ENCODE peak calls at places on chromosomes 12 and 14, in five cellular contexts. U is K562, K is tibial nerve, L is A549, G is stomach. Z is an unnamed sample.

GRCh38 chr12:71639341-71639760 is 24.3 kb downstream of the ZFC3H1 start:
- DNase-seq in U (peak), K (no peak), L (peak), G (no peak), Z (no peak)

GRCh38 chr14:73567365-73567764 is 1.6 kb upstream of the ACOT2 start:
- DNase-seq in U (no peak), K (no peak), L (no peak), G (no peak), Z (no peak)

GRCh38 chr12:123142948-123143752 is 7.7 kb downstream of the PITPNM2 start:
- DNase-seq in U (peak), K (no peak), L (peak), G (no peak), Z (peak)

GRCh38 chr12:95674088-95674595 is 116.4 kb downstream of the NTN4 start:
- DNase-seq in U (no peak), K (no peak), L (no peak), G (no peak), Z (no peak)

GRCh38 chr12:54384591-54385041 is at the start of gene ZNF385A:
- DNase-seq in U (no peak), K (no peak), L (no peak), G (no peak), Z (no peak)

GRCh38 chr12:51972849-51973273 is 21.4 kb downstream of the ACVR1B start:
- DNase-seq in U (peak), K (peak), L (no peak), G (peak), Z (no peak)

GRCh38 chr14:91154851-91155625 is 41.2 kb downstream of the DGLUCY start:
- DNase-seq in U (peak), K (peak), L (peak), G (peak), Z (no peak)

GRCh38 chr12:120468271-120468845 is 1.2 kb downstream of the SRSF9 start:
- DNase-seq in U (no peak), K (peak), L (peak), G (peak), Z (no peak)

GRCh38 chr14:43042408-43042807 is 1435.7 kb downstream of the LRFN5 start:
- DNase-seq in U (no peak), K (no peak), L (no peak), G (no peak), Z (no peak)

GRCh38 chr14:92759300-92759678 is 10.9 kb upstream of the LGMN start:
- DNase-seq in U (peak), K (no peak), L (peak), G (peak), Z (no peak)

GRCh38 chr14:70107309-70107708 is 81.4 kb downstream of the SLC8A3 start:
- DNase-seq in U (no peak), K (no peak), L (no peak), G (no peak), Z (no peak)

GRCh38 chr14:96802963-96803362 is 5.8 kb downstream of the VRK1 start:
- DNase-seq in U (peak), K (no peak), L (no peak), G (no peak), Z (no peak)

GRCh38 chr12:26204612-26205289 is 9.4 kb downstream of the SSPN start:
- DNase-seq in U (no peak), K (peak), L (no peak), G (no peak), Z (no peak)

GRCh38 chr12:115946867-115947695 is 330.4 kb downstream of the MED13L start:
- DNase-seq in U (peak), K (no peak), L (no peak), G (no peak), Z (no peak)

GRCh38 chr14:55414551-55414950 is 2.9 kb upstream of the ATG14 start:
- DNase-seq in U (no peak), K (no peak), L (no peak), G (no peak), Z (no peak)

GRCh38 chr12:67752226-67752732 is 103.7 kb downstream of the DYRK2 start:
- DNase-seq in U (no peak), K (no peak), L (peak), G (no peak), Z (no peak)

GRCh38 chr12:69511870-69512269 is 41.7 kb downstream of the FRS2 start:
- DNase-seq in U (no peak), K (no peak), L (no peak), G (no peak), Z (no peak)

GRCh38 chr14:58915646-58916045 is 272.8 kb upstream of the DAAM1 start:
- DNase-seq in U (no peak), K (no peak), L (no peak), G (no peak), Z (no peak)

GRCh38 chr14:29176876-29177275 is 410.3 kb downstream of the FOXG1 start:
- DNase-seq in U (no peak), K (no peak), L (no peak), G (no peak), Z (no peak)

GRCh38 chr12:105157598-105157997 is 50.1 kb downstream of the WASHC4 start:
- DNase-seq in U (no peak), K (no peak), L (no peak), G (no peak), Z (no peak)

GRCh38 chr12:6915023-6915788 is 826 bp downstream of the ENO2 start:
- DNase-seq in U (peak), K (peak), L (peak), G (no peak), Z (no peak)

GRCh38 chr12:91413591-91413990 is 231.0 kb upstream of the DCN start:
- DNase-seq in U (no peak), K (no peak), L (peak), G (no peak), Z (no peak)

GRCh38 chr14:68397371-68397779 is 395.5 kb downstream of the ZFP36L1 start:
- DNase-seq in U (no peak), K (peak), L (no peak), G (no peak), Z (peak)

GRCh38 chr14:102442241-102443211 is 67.0 kb downstream of the ANKRD9 start:
- DNase-seq in U (no peak), K (no peak), L (no peak), G (no peak), Z (no peak)

GRCh38 chr14:100299238-100299560 is 7.0 kb downstream of the SLC25A29 start:
- DNase-seq in U (no peak), K (no peak), L (no peak), G (no peak), Z (no peak)

GRCh38 chr12:85866929-85867776 is 6.9 kb upstream of the NTS start:
- DNase-seq in U (peak), K (peak), L (peak), G (no peak), Z (no peak)

GRCh38 chr12:82691513-82691912 is 4.8 kb downstream of the TMTC2 start:
- DNase-seq in U (no peak), K (no peak), L (no peak), G (no peak), Z (no peak)

GRCh38 chr12:52667509-52667908 is 12.7 kb downstream of the KRT1 start:
- DNase-seq in U (peak), K (no peak), L (peak), G (no peak), Z (no peak)

GRCh38 chr12:113831016-113831415 is 135.1 kb downstream of the RBM19 start:
- DNase-seq in U (no peak), K (no peak), L (no peak), G (no peak), Z (no peak)

GRCh38 chr12:26247873-26248272 is 52.5 kb downstream of the SSPN start:
- DNase-seq in U (no peak), K (no peak), L (no peak), G (no peak), Z (no peak)

GRCh38 chr12:128810182-128811127 is 13.3 kb downstream of the SLC15A4 start:
- DNase-seq in U (no peak), K (no peak), L (no peak), G (peak), Z (peak)

GRCh38 chr14:100278702-100279101 is 27.5 kb downstream of the SLC25A29 start:
- DNase-seq in U (no peak), K (no peak), L (no peak), G (no peak), Z (no peak)

GRCh38 chr14:94334837-94335236 is 11.7 kb upstream of the SERPINA6 start:
- DNase-seq in U (no peak), K (no peak), L (no peak), G (no peak), Z (no peak)

GRCh38 chr14:99751539-99752485 is 41.4 kb upstream of the EML1 start:
- DNase-seq in U (no peak), K (no peak), L (no peak), G (no peak), Z (no peak)

GRCh38 chr12:113933201-113933786 is 32.8 kb downstream of the RBM19 start:
- DNase-seq in U (peak), K (no peak), L (no peak), G (no peak), Z (no peak)

GRCh38 chr12:48351022-48351708 is 446 bp upstream of the ZNF641 start:
- DNase-seq in U (no peak), K (peak), L (peak), G (peak), Z (peak)

GRCh38 chr12:48350249-48351021 is at the start of gene ZNF641:
- DNase-seq in U (peak), K (peak), L (peak), G (peak), Z (peak)

GRCh38 chr12:48349471-48349870 is 1.2 kb downstream of the ZNF641 start:
- DNase-seq in U (no peak), K (peak), L (no peak), G (no peak), Z (no peak)

GRCh38 chr12:48356041-48356768 is 5.5 kb upstream of the ZNF641 start:
- DNase-seq in U (no peak), K (no peak), L (peak), G (no peak), Z (no peak)

DNA sequence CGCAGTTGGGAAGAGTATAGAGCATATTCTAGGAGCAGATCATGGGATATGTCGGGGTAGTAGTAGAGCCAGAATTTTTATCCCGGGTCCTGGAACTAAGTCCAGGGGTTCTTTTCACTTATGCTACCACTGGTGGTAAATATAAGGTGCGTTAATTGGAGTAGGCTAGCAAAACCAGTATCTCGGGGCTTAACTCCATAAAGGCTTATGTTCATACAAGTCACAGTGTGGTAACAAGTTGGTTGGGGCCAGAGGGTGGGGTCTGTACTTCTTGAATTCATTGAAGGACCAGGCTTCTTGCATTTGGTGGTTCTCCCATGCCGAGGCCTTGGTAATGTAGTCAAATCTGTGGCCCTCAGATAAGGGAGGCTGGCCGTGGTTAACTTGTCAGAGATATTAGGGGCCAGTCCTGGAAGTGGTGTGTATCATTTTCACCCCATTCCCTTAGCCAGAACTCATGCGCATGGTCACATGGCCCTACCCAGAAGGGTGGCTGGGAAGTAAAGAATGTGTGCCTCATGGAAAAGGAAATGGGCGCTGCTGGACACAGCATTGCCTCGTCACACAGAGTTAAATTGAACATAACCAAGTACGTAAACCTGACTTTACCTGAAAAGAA is 1.5 kb upstream of the ZNF641 start:
- DNase-seq in U (peak), K (no peak), L (no peak), G (no peak), Z (no peak)
- TF ChIP-seq EP300 in U (peak), K (no peak), L (no peak), G (no peak), Z (no peak)

DNA sequence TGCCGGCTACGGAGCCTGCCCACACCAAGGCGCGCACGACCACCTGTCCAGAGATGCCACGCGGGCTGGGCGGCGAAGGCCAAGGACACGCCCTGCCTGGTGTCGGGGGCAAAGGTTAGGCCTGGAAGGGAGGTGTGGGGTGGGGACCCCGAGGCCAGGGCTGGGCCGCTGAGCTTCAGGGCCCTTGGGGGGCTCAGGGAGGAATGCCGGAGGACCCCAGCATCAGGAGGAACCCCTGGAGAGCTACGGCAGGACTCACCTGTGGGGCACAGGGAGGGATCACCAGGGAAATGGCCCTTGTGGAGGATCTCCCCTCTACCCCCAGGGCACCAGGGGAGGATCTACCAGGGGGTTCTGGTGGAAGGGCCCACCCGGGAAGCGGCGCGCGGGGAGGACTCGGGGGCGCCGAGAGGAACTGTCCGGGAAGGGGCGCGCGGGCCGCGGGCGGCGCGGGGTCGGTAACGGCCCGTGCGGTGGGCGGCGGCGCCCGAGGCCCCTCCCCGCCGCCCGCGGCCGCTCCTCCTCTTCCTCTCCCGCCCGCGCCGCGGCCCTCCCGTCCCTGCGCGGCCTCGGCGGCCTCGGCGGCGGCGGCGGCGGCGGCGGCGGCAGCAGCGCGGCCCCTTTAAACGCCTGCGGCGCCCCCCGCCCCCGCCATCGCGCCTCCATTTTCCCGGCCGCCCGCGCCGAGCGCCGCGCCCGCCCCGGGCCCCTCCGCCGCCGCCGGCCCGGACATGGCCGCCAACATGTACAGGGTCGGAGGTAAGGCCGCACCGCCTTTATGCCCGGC is at the start of gene MTA1:
- DNase-seq in U (peak), K (no peak), L (no peak), G (peak), Z (no peak)
- TF ChIP-seq POLR2A in U (peak), K (no peak), L (peak), G (no peak), Z (no peak)

GRCh38 chr14:75340921-75341320 is 62.3 kb downstream of the FOS start:
- DNase-seq in U (no peak), K (peak), L (no peak), G (peak), Z (peak)
- TF ChIP-seq EP300 in U (no peak), K (peak), L (no peak), G (peak), Z (peak)

DNA sequence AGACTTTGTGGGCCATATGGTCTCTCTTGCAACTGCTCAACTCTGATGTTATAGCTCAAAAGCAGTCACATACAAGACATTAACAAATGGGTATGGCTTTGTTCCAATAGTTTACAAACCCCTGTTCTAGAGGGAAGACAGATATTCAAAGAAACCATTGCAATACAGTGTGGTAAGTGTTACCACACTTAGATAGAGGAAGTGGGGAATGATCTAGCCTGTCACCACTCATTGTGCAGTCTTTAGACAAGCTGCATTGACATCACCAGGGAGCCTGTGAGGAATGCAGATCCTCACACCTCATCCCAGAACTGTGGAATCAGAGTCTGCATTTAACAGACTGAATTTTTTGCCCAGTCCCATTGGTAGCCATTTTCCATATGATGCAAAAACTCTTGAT is 80.0 kb upstream of the RGS6 start:
- DNase-seq in U (no peak), K (no peak), L (no peak), G (no peak), Z (no peak)
- TF ChIP-seq POLR2A in U (no peak), K (no peak), L (no peak), G (no peak), Z (no peak)

GRCh38 chr12:24854017-24854416 is 94.9 kb downstream of the BCAT1 start:
- DNase-seq in U (no peak), K (no peak), L (no peak), G (no peak), Z (no peak)
- TF ChIP-seq EP300 in U (no peak), K (no peak), L (no peak), G (no peak), Z (no peak)

GRCh38 chr12:131676544-131676943 is 34.3 kb upstream of the SFSWAP start:
- DNase-seq in U (no peak), K (no peak), L (no peak), G (no peak), Z (no peak)
- TF ChIP-seq POLR2A in U (no peak), K (no peak), L (no peak), G (no peak), Z (no peak)

Z was measured in suprapubic skin.